ENCODE peak calls at places on chromosomes 12 and 14, in nine cellular contexts. U, G, T, S, M, O, Y, P and I are unnamed samples.

GRCh38 chr14:106845286-106846087 is 1319.1 kb downstream of the TMEM121 start:
- DNase-seq in O (peak), S (no peak), Y (no peak), M (no peak), U (peak), T (no peak), P (peak), G (no peak), I (no peak)

GRCh38 chr12:3614806-3615466 is 123.9 kb downstream of the PRMT8 start:
- DNase-seq in M (no peak), U (no peak), S (no peak), Y (no peak), O (no peak), P (no peak), G (no peak), T (no peak), I (no peak)

GRCh38 chr12:92105676-92106075 is 40.0 kb downstream of the BTG1 start:
- DNase-seq in P (no peak), U (no peak), Y (no peak), G (no peak), O (no peak), T (no peak), S (no peak), M (no peak), I (no peak)

GRCh38 chr14:76580399-76580798 is 180.9 kb upstream of the VASH1 start:
- DNase-seq in P (no peak), O (no peak), G (no peak), Y (no peak), T (no peak), M (no peak), S (no peak), U (no peak), I (no peak)

GRCh38 chr12:112463478-112463877 is 44.7 kb downstream of the PTPN11 start:
- DNase-seq in T (no peak), G (no peak), O (no peak), M (no peak), P (no peak), U (no peak), Y (no peak), S (no peak), I (no peak)

GRCh38 chr14:81211844-81212243 is 8.9 kb downstream of the GTF2A1 start:
- DNase-seq in S (peak), U (peak), G (no peak), Y (peak), M (peak), P (no peak), T (no peak), O (no peak), I (peak)

GRCh38 chr12:75482636-75483035 is 2.1 kb downstream of the GLIPR1 start:
- DNase-seq in U (no peak), O (no peak), T (no peak), S (no peak), M (no peak), Y (no peak), P (no peak), G (no peak), I (peak)

GRCh38 chr14:77099425-77100167 is 1.5 kb downstream of the CIPC start:
- DNase-seq in Y (no peak), S (peak), M (no peak), T (no peak), O (no peak), G (no peak), P (no peak), U (no peak), I (peak)

GRCh38 chr14:98808494-98809407 is 463.2 kb downstream of the BCL11B start:
- DNase-seq in Y (no peak), T (no peak), P (no peak), S (no peak), U (no peak), G (no peak), M (no peak), O (no peak), I (no peak)